ENCODE peak calls at places on chromosomes 5 and 9, in seven cellular contexts. U, N, P, H, S, Z and V are unnamed samples. For H3K36me3 and H3K27me3, the result is how much of the 10 kb centered on the place peaks cover.

GRCh38 chr9:18114559-18114958 is 359.4 kb upstream of the ADAMTSL1 start:
- DNase-seq in Z (no peak), P (no peak), N (no peak), S (no peak), U (no peak), H (no peak), V (no peak)

GRCh38 chr9:33229359-33230120 is 10.4 kb upstream of the SPINK4 start:
- DNase-seq in H (peak), U (no peak), S (peak), Z (no peak), P (peak), N (no peak), V (no peak)

GRCh38 chr5:10445352-10445751 is 3.7 kb downstream of the ROPN1L start:
- DNase-seq in H (no peak), N (no peak), P (no peak), U (no peak), S (no peak), Z (no peak), V (no peak)

GRCh38 chr5:16456103-16456832 is 9.3 kb downstream of the ZNF622 start:
- DNase-seq in S (peak), H (peak), N (peak), U (peak), Z (peak), P (no peak), V (peak)

GRCh38 chr9:98850851-98851729 is 43.6 kb downstream of the GALNT12 start:
- DNase-seq in S (peak), H (peak), U (no peak), P (no peak), N (no peak), Z (no peak), V (no peak)

GRCh38 chr9:31588010-31588409 is 796.4 kb upstream of the ACO1 start:
- DNase-seq in N (no peak), Z (no peak), H (no peak), U (no peak), P (no peak), S (no peak), V (no peak)

GRCh38 chr5:111224561-111224989 is 391 bp downstream of the CAMK4 start:
- DNase-seq in S (no peak), H (no peak), P (no peak), U (no peak), N (no peak), Z (peak), V (no peak)

GRCh38 chr5:136058031-136058971 is 29.5 kb downstream of the TGFBI start:
- DNase-seq in Z (peak), P (peak), S (peak), N (peak), H (peak), U (no peak), V (no peak)

GRCh38 chr9:116202219-116202912 is 48.8 kb downstream of the PAPPA start:
- DNase-seq in N (no peak), U (no peak), H (no peak), P (no peak), Z (no peak), S (no peak), V (no peak)

GRCh38 chr5:1772634-1773033 is 27.0 kb downstream of the MRPL36 start:
- DNase-seq in Z (peak), P (peak), S (no peak), U (no peak), H (no peak), N (no peak), V (no peak)

GRCh38 chr9:87270241-87271234 is 227.1 kb upstream of the DAPK1 start:
- DNase-seq in U (peak), P (no peak), N (no peak), H (no peak), S (peak), Z (peak), V (no peak)

GRCh38 chr9:70161414-70161732 is 97.4 kb upstream of the SMC5 start:
- DNase-seq in S (no peak), H (no peak), U (no peak), Z (no peak), N (no peak), P (no peak), V (no peak)

GRCh38 chr9:10961883-10962282 is 349.1 kb upstream of the PTPRD start:
- DNase-seq in N (no peak), P (no peak), S (no peak), H (no peak), Z (no peak), U (no peak), V (no peak)

GRCh38 chr9:85443190-85443598 is 298.6 kb downstream of the AGTPBP1 start:
- DNase-seq in H (no peak), P (no peak), S (no peak), N (no peak), U (no peak), Z (no peak), V (no peak)

GRCh38 chr5:33049845-33050244 is 338.7 kb downstream of the NPR3 start:
- DNase-seq in Z (peak), P (no peak), H (no peak), U (no peak), N (peak), S (no peak), V (no peak)

GRCh38 chr9:73153793-73154227 is 2.1 kb downstream of the ANXA1 start:
- DNase-seq in H (no peak), S (no peak), N (no peak), Z (peak), P (no peak), U (no peak), V (no peak)

GRCh38 chr9:23590601-23591000 is 235.4 kb downstream of the ELAVL2 start:
- DNase-seq in N (no peak), P (no peak), Z (no peak), H (no peak), U (no peak), S (no peak), V (no peak)

GRCh38 chr9:119060629-119061385 is 308.4 kb downstream of the BRINP1 start:
- DNase-seq in Z (no peak), N (no peak), S (no peak), U (no peak), P (no peak), H (no peak), V (no peak)

GRCh38 chr9:14692918-14693861 is at the start of gene ZDHHC21:
- DNase-seq in H (peak), S (peak), Z (peak), N (peak), U (peak), P (peak), V (peak)

GRCh38 chr5:150291388-150292385 is 2.1 kb upstream of the CAMK2A start:
- DNase-seq in N (no peak), U (no peak), S (peak), P (no peak), H (peak), Z (peak), V (no peak)

GRCh38 chr5:77560677-77561263 is 68.7 kb upstream of the WDR41 start:
- DNase-seq in N (no peak), S (peak), Z (peak), U (peak), P (no peak), H (no peak), V (peak)

GRCh38 chr5:122091942-122092600 is 14.0 kb upstream of the LOX start:
- DNase-seq in Z (peak), N (no peak), H (peak), S (no peak), U (peak), P (no peak), V (no peak)

GRCh38 chr5:36948650-36949049 is 72.1 kb downstream of the NIPBL start:
- DNase-seq in N (no peak), H (no peak), U (no peak), S (no peak), Z (no peak), P (no peak), V (no peak)

GRCh38 chr9:21070171-21070571 is 7.6 kb downstream of the IFNB1 start:
- DNase-seq in U (no peak), S (no peak), H (peak), Z (peak), N (peak), P (no peak), V (no peak)

GRCh38 chr5:154849261-154849660 is 1.1 kb downstream of the FAXDC2 start:
- DNase-seq in S (no peak), Z (no peak), N (no peak), U (no peak), P (no peak), H (no peak), V (no peak)

GRCh38 chr5:135323227-135323626 is 75.8 kb downstream of the MACROH2A1 start:
- DNase-seq in U (no peak), P (no peak), S (no peak), Z (no peak), N (no peak), H (peak), V (no peak)

GRCh38 chr9:125867752-125868400 is 120.7 kb downstream of the PBX3 start:
- DNase-seq in S (no peak), H (no peak), U (no peak), P (no peak), N (no peak), Z (peak), V (no peak)

GRCh38 chr5:122145906-122146305 is 16.6 kb downstream of the ZNF474 start:
- DNase-seq in S (no peak), U (no peak), H (no peak), P (no peak), Z (no peak), N (no peak), V (no peak)

GRCh38 chr5:175567954-175568353 is 89.6 kb downstream of the SFXN1 start:
- DNase-seq in N (no peak), U (no peak), P (no peak), H (no peak), Z (no peak), S (peak), V (no peak)

GRCh38 chr5:97046270-97046982 is 96.0 kb downstream of the LIX1 start:
- DNase-seq in P (no peak), S (no peak), H (no peak), U (no peak), Z (peak), N (no peak), V (no peak)

GRCh38 chr5:146699729-146700430 is 178.7 kb downstream of the PPP2R2B start:
- DNase-seq in U (no peak), H (no peak), P (no peak), N (no peak), Z (no peak), S (peak), V (no peak)

GRCh38 chr9:134475051-134475790 is 149.0 kb downstream of the RXRA start:
- DNase-seq in U (no peak), S (peak), Z (peak), H (no peak), P (peak), N (peak), V (no peak)

GRCh38 chr5:59130441-59130840 is 547.6 kb downstream of the RAB3C start:
- DNase-seq in N (no peak), Z (peak), U (no peak), H (no peak), P (no peak), S (no peak), V (no peak)

GRCh38 chr5:154729613-154730012 is 25.6 kb upstream of the LARP1 start:
- DNase-seq in P (no peak), S (no peak), N (no peak), U (no peak), Z (no peak), H (no peak), V (no peak)

GRCh38 chr9:105254226-105254625 is 9.8 kb downstream of the SLC44A1 start:
- DNase-seq in N (no peak), S (no peak), U (no peak), H (peak), Z (no peak), P (no peak), V (no peak)

GRCh38 chr9:105252405-105252756 is 7.9 kb downstream of the SLC44A1 start:
- DNase-seq in N (no peak), S (no peak), P (no peak), H (no peak), Z (no peak), U (no peak), V (no peak)

GRCh38 chr9:105251133-105251532 is 6.7 kb downstream of the SLC44A1 start:
- DNase-seq in H (no peak), U (no peak), N (no peak), P (no peak), S (no peak), Z (no peak), V (no peak)

GRCh38 chr9:105248691-105249090 is 4.2 kb downstream of the SLC44A1 start:
- DNase-seq in Z (no peak), H (no peak), U (no peak), N (no peak), S (no peak), P (no peak), V (no peak)

GRCh38 chr9:105251733-105252404 is 7.4 kb downstream of the SLC44A1 start:
- DNase-seq in S (no peak), P (no peak), U (no peak), Z (no peak), H (no peak), N (no peak), V (no peak)
- H3K4me3 ChIP-seq in S (no peak), P (no peak), U (no peak), Z (no peak), H (no peak), N (no peak), V (no peak)

GRCh38 chr5:140664353-140665119 is at the start of gene WDR55:
- DNase-seq in N (peak), S (peak), P (peak), Z (peak), H (peak), U (peak), V (peak)
- H3K36me3 ChIP-seq in N (under half), S (under half), P (half or more), Z (under half), H (half or more), U (half or more), V (under half)

DNA sequence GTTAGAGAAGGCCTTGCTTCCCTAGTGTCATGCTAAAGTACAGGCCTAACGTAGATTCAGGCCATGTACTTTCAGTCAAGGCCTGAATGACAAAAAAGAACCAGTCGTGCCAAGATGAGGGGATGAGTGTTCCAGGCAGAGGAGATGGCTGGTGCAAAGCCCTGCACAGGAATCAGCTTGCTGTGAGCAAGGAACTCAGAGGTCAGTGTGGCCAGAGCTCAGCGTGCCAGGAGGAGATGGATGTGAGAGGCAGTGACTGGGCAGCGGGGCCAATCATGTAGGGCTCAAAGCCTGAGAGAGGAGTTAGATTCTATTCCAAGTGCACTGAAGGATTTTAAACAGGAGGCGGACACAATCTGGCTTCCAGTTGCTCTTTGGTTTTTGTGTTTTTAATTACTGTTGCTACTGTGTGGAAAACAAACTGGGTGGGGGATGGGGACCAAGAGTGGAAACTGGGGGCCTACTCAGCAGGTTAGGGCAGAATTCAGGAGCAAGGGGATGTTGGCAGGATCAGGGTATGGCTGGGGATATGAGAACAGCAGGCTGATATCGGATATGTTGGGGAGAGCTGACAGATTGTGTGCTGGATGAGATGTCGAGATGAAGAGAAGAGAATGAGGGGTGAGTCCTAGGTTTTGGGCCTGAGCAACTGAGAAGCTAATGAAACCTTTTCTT is 64.3 kb downstream of the ANGPTL2 start:
- DNase-seq in P (no peak), N (peak), Z (peak), S (no peak), U (no peak), H (no peak), V (no peak)
- H3K27me3 ChIP-seq in P (under half), N (under half), Z (under half), S (under half), U (under half), H (under half), V (under half)

GRCh38 chr9:137046094-137046787 is at the start of gene NPDC1:
- DNase-seq in U (peak), H (peak), S (peak), N (peak), Z (peak), P (peak), V (peak)
- H3K4me3 ChIP-seq in U (peak), H (peak), S (peak), N (peak), Z (peak), P (peak), V (peak)

DNA sequence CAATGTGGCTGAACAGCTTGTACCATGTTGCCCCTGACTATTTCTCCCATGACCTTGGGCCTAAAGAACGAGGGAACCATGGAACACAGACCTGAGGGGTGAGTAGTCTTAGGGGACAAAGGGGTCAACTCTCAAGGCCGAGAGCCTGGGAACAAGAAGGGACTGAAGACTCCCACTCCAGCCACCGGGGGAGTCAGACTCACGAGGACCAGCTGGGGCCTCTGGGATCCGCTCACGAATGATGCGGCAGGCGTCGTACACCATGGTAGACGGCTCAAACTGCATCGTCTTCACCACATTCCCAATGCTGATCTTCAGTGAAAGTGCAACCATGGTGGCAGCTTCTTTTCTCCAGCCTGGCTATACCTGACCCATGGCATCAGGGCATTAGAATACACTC is 6.6 kb downstream of the TLN1 start:
- DNase-seq in P (no peak), U (no peak), N (peak), Z (no peak), S (peak), H (no peak), V (no peak)
- H3K36me3 ChIP-seq in P (half or more), U (half or more), N (under half), Z (under half), S (under half), H (half or more), V (under half)

DNA sequence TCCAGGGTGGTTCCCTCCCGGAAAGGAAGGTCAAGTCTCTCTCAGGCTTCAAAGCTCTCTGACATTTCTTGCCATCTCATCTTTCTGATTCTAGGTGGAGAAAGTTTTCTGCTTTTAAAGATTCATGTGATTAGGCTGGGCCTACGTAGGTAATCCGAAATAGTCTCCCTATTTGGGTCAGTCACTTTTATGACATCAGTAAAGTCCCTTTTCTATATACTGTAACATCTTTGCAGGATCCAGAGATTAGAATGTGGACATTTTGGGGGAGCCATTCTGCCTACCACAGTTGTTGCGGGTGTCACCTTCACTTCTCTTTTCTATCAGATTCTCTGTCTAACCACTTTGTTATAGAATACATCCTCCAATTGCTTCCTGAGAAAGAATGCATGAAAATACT is 1.9 kb upstream of the RNF180 start:
- DNase-seq in Z (no peak), H (no peak), U (no peak), S (no peak), N (no peak), P (no peak), V (no peak)
- H3K27me3 ChIP-seq in Z (under half), H (under half), U (half or more), S (under half), N (under half), P (under half), V (under half)

DNA sequence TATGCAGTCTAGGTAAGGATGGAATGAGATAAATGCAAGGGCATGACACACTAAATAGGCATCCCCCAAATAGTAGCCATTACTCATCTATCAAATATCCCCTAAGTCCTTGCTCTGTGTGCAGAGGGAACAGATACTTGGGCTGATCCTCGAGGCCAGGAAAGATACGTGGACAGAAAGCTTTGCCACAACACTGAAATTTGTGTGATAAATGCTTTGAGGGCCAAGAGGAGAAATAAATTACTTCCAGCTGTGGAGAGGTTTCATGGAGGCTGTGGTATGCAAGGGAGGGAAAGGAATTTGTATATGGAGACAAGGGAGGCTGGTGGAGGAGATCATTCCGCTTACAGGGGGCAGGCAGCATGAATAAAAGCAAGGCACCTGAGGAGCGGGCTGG is 18.5 kb downstream of the ATOX1 start:
- DNase-seq in Z (peak), N (no peak), S (peak), P (no peak), H (no peak), U (no peak), V (no peak)
- H3K4me3 ChIP-seq in Z (no peak), N (no peak), S (no peak), P (no peak), H (no peak), U (no peak), V (no peak)

GRCh38 chr9:114115645-114116044 is 16.6 kb upstream of the KIF12 start:
- DNase-seq in P (no peak), N (no peak), H (no peak), U (no peak), Z (no peak), S (no peak), V (no peak)

GRCh38 chr9:114116061-114116747 is 17.1 kb upstream of the KIF12 start:
- DNase-seq in P (no peak), U (no peak), S (peak), H (peak), N (no peak), Z (no peak), V (no peak)

GRCh38 chr9:114112778-114113585 is 13.9 kb upstream of the KIF12 start:
- DNase-seq in S (peak), Z (peak), U (no peak), N (peak), P (peak), H (peak), V (no peak)

GRCh38 chr9:114112325-114112724 is 13.2 kb upstream of the KIF12 start:
- DNase-seq in U (no peak), S (no peak), N (no peak), P (no peak), H (peak), Z (no peak), V (no peak)

DNA sequence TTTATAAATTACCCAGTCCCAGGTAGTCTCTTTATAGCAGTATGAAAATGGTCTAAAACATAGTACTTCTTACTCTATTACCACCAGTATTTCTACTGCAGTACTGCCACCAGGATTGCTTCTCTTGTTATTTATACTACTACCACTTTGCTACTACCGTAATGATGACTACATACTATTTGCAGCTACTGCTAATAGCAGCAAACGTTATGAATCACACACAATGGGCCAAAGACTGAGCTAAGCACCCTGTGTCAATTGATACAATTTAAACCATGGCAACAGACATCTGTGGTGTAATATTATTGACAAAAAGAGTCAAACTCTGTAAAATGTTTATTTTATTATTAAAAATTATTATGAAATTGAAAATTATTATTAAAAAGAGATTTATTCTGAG is 15.3 kb upstream of the KIF12 start:
- DNase-seq in H (no peak), Z (peak), U (no peak), S (no peak), P (no peak), N (peak), V (no peak)
- H3K36me3 ChIP-seq in H (under half), Z (under half), U (under half), S (under half), P (under half), N (under half), V (under half)